ENCODE peak calls at places on chromosomes 16 and 17, in seven cellular contexts. K is heart left ventricle, S is mucosa of descending colon, N is tibial artery, L is cardiac muscle cell, D is Karpas-422, J is hepatocyte. Z is an unnamed sample. For H3K4me1 and H3K9me3, the result is how much of the 10 kb centered on the place peaks cover.

GRCh38 chr17:57523926-57524634 is 221.0 kb downstream of the CCDC182 start:
- DNase-seq in N (no peak), L (no peak), D (peak), S (no peak), J (no peak), K (peak), Z (no peak)

GRCh38 chr16:75011634-75012307 is 12.9 kb downstream of the ZNRF1 start:
- DNase-seq in N (peak), K (no peak), L (no peak), D (peak), J (peak), S (no peak), Z (no peak)

GRCh38 chr17:52170963-52171572 is 12.6 kb upstream of the CA10 start:
- DNase-seq in D (peak), J (peak), S (peak), L (peak), N (no peak), K (no peak), Z (peak)

GRCh38 chr16:53282975-53283946 is 151.0 kb upstream of the RBL2 start:
- DNase-seq in L (peak), N (no peak), K (no peak), J (peak), D (peak), S (no peak), Z (peak)

GRCh38 chr16:69701866-69702265 is 24.5 kb downstream of the NQO1 start:
- DNase-seq in S (no peak), L (no peak), K (no peak), N (no peak), J (no peak), D (no peak), Z (no peak)

GRCh38 chr17:17398188-17398927 is 78.4 kb upstream of the MED9 start:
- DNase-seq in S (no peak), L (no peak), D (no peak), K (peak), N (peak), J (no peak), Z (no peak)

GRCh38 chr17:74527756-74528155 is 3.5 kb downstream of the CD300LB start:
- DNase-seq in N (no peak), K (no peak), J (no peak), L (no peak), D (no peak), S (no peak), Z (no peak)

GRCh38 chr16:71846443-71846842 is 667 bp downstream of the ATXN1L start:
- DNase-seq in K (no peak), N (no peak), L (peak), S (peak), D (peak), J (peak), Z (peak)

GRCh38 chr16:75924397-75924796 is 198.1 kb upstream of the CPHXL start:
- DNase-seq in K (no peak), S (no peak), D (no peak), J (no peak), L (no peak), N (no peak), Z (no peak)

GRCh38 chr16:84650062-84650991 is 2.0 kb downstream of the KLHL36 start:
- DNase-seq in K (no peak), S (no peak), J (peak), D (no peak), N (no peak), L (no peak), Z (no peak)

GRCh38 chr17:61407211-61407911 is 7.7 kb downstream of the TBX2 start:
- DNase-seq in K (no peak), L (peak), N (peak), S (no peak), D (no peak), J (no peak), Z (no peak)

GRCh38 chr17:65182233-65182632 is 45.1 kb downstream of the RGS9 start:
- DNase-seq in S (no peak), N (no peak), D (no peak), L (no peak), J (no peak), K (no peak), Z (no peak)

GRCh38 chr16:72894291-72895151 is 153.4 kb downstream of the ZFHX3 start:
- DNase-seq in L (no peak), D (no peak), J (no peak), N (no peak), S (no peak), K (peak), Z (no peak)

GRCh38 chr16:51756447-51757123 is 605.5 kb upstream of the SALL1 start:
- DNase-seq in K (no peak), J (no peak), N (no peak), L (no peak), D (no peak), S (no peak), Z (no peak)

GRCh38 chr16:15598648-15599190 is 44.2 kb downstream of the MARF1 start:
- DNase-seq in K (no peak), L (no peak), N (no peak), D (no peak), S (no peak), J (no peak), Z (no peak)

GRCh38 chr17:1001640-1002411 is 4.9 kb downstream of the TIMM22 start:
- DNase-seq in D (no peak), K (no peak), N (peak), J (no peak), S (no peak), L (no peak), Z (no peak)

GRCh38 chr17:61625564-61625963 is 34.5 kb upstream of the NACA2 start:
- DNase-seq in N (no peak), S (no peak), K (no peak), J (no peak), L (no peak), D (no peak), Z (no peak)

GRCh38 chr16:8577678-8578304 is 12.5 kb downstream of the TMEM114 start:
- DNase-seq in K (no peak), J (no peak), L (no peak), S (no peak), D (no peak), N (no peak), Z (no peak)

GRCh38 chr17:48471807-48472484 is 41.9 kb upstream of the SKAP1 start:
- DNase-seq in S (no peak), L (no peak), J (no peak), K (no peak), D (no peak), N (no peak), Z (no peak)

GRCh38 chr16:30185683-30186421 is 2.5 kb downstream of the CORO1A start:
- DNase-seq in S (peak), D (peak), N (peak), L (no peak), J (no peak), K (peak), Z (peak)

GRCh38 chr17:64449545-64449944 is 630 bp downstream of the MILR1 start:
- DNase-seq in N (no peak), K (no peak), L (no peak), J (no peak), D (no peak), S (no peak), Z (no peak)

GRCh38 chr17:35529868-35530267 is 7.6 kb downstream of the SLFN12L start:
- DNase-seq in N (no peak), S (no peak), L (no peak), J (no peak), K (no peak), D (no peak), Z (no peak)

DNA sequence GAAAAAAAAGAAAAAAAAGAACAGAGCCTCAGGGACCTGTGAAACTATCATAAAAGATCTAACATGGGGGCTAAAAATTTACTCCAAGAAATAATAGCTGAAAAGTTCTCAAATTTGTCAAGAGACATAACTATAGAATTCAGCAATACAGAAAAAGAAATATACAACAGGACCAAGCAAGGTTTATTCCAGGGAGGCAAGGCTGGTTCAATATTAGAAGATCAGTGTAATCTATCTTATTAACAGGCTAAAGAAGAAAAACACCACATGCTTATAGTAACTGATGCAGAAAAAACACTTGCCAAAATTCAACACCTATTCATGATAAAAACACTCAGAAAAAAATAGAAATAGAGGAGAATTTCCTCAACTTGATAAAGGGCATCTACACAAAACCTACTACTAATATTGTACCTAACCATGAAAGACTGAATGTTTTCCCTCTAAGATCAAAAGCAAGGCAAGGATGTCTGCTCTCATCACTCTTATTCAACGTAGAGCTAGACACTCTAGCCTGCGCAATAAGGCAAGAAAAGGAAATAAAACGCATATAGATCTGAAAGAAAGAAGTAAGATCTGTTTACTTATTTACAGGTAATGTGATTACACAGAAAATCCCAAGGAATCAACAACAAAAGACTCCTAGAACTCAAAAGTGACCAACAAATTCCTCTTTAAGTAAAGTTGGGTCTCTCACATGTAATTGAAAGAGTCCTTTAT is 1.2 kb upstream of the ACSM3 start:
- DNase-seq in N (no peak), L (no peak), K (no peak), S (no peak), D (no peak), J (no peak), Z (no peak)
- H3K4me1 ChIP-seq in N (under half), L (under half), K (under half), S (under half), D (under half), J (under half), Z (under half)

GRCh38 chr17:38868095-38868967 is 1.5 kb upstream of the LASP1 start:
- DNase-seq in D (peak), N (peak), K (peak), J (peak), L (peak), S (peak), Z (peak)
- H3K4me3 ChIP-seq in D (peak), N (peak), K (peak), J (peak), L (peak), S (no peak), Z (peak)

GRCh38 chr17:82950525-82951102 is 110.8 kb upstream of the ZNF750 start:
- DNase-seq in L (no peak), J (no peak), S (no peak), D (no peak), N (peak), K (no peak), Z (no peak)

GRCh38 chr17:82948957-82949356 is 109.1 kb upstream of the ZNF750 start:
- DNase-seq in K (no peak), N (no peak), S (no peak), L (no peak), J (no peak), D (no peak), Z (no peak)

GRCh38 chr17:82949984-82950383 is 110.2 kb upstream of the ZNF750 start:
- DNase-seq in L (no peak), S (no peak), K (no peak), D (no peak), J (no peak), N (peak), Z (no peak)

GRCh38 chr17:82948081-82948511 is 108.3 kb upstream of the ZNF750 start:
- DNase-seq in K (no peak), J (no peak), L (no peak), D (no peak), S (no peak), N (no peak), Z (no peak)

DNA sequence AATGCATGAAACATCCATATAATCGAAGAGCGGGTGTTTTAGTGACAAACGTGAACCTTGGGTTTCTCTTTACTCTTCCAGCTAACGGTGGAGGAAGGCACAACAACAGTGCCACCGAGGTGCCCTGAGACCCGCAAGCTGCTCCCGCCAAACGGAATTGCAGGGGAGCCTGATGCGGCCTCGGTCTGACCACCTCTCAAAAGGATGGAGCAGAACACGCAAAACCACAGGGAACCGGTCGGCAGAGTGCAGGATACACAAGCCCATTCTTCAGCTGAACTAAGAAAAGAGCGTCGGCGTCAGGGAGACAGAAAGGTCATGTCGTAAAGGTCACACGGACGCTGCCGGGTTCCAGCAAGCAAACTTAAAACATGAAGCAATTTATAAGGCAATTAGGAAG is 109.5 kb upstream of the ZNF750 start:
- DNase-seq in K (no peak), J (no peak), S (no peak), D (no peak), L (no peak), N (peak), Z (no peak)
- H3K9me3 ChIP-seq in K (under half), J (under half), S (under half), D (half or more), L (under half), N (under half), Z (under half)

GRCh38 chr16:3800477-3801270 is 79.8 kb downstream of the CREBBP start:
- DNase-seq in N (no peak), J (no peak), S (no peak), L (no peak), D (no peak), K (no peak), Z (peak)
- H3K4me1 ChIP-seq in N (under half), J (under half), S (under half), L (under half), D (under half), K (under half), Z (under half)

GRCh38 chr17:10050597-10051101 is 145.6 kb upstream of the RCVRN start:
- DNase-seq in J (no peak), K (peak), N (peak), S (peak), D (peak), L (no peak), Z (no peak)
- H3K4me3 ChIP-seq in J (no peak), K (no peak), N (no peak), S (no peak), D (peak), L (no peak), Z (no peak)

GRCh38 chr16:68563631-68564366 is 24.7 kb downstream of the ZFP90 start:
- DNase-seq in D (no peak), K (no peak), S (no peak), N (no peak), J (no peak), L (no peak), Z (no peak)
- H3K9me3 ChIP-seq in D (half or more), K (half or more), S (half or more), N (half or more), J (half or more), L (under half), Z (under half)

GRCh38 chr17:81037783-81038733 is 3.1 kb downstream of the BAIAP2 start:
- DNase-seq in L (no peak), J (no peak), D (no peak), S (no peak), N (no peak), K (peak), Z (no peak)

GRCh38 chr17:81039096-81039495 is 4.1 kb downstream of the BAIAP2 start:
- DNase-seq in J (no peak), S (no peak), N (no peak), D (no peak), K (peak), L (no peak), Z (no peak)

GRCh38 chr17:81040791-81041337 is 5.9 kb downstream of the BAIAP2 start:
- DNase-seq in S (no peak), J (no peak), L (no peak), K (no peak), N (no peak), D (peak), Z (no peak)

GRCh38 chr17:81042606-81043005 is 7.7 kb downstream of the BAIAP2 start:
- DNase-seq in J (no peak), N (no peak), L (no peak), D (no peak), S (no peak), K (no peak), Z (no peak)

DNA sequence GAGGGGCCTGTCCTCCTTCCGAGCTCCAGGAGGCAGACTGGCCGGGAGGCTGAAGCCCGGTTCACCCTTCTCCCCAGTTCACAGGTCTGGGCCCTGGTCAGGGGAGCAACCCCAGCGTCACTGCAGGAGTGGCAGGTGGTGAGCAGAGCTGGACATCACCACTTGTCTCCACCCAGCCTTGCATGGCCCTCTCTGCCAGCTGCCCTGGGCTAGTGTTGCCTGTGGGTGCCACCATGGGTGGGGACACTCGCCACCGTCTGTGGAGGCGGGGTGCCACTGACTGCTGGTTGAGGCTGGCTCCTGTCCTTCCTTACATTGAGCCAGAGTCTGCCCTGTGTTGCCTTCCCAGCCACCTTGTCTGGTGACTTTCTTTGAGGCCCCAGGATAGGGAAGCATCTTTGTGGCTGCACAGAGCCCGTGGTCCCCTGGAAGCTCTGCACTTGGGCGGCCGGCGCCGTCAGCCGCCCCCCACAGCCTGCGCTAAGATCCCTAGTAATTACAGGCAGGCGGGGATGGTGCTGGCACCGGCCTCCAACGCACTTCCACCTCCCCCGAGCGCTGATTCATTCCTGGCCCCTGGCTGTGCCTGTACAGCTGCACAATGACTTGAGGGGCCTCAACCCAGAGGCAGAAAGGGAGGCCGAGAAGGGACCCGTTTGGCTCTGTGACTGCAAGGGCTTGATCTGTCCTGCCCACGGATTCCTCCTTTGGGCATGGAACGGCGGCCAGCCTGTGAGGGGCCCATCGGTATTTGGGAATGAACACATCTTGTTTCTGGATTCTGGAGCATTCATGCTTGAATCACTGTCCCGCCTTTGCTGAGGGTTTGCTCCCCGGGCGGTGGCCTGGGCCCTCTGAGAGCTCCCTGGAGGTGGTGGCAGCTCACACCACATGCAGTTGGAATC is 5.2 kb downstream of the BAIAP2 start:
- DNase-seq in S (peak), L (no peak), N (no peak), J (no peak), D (no peak), K (no peak), Z (peak)
- H3K4me1 ChIP-seq in S (under half), L (under half), N (under half), J (half or more), D (under half), K (under half), Z (under half)